ENCODE peak calls at places on chromosomes 2 and 18, in ten cellular contexts. One of them, this sample, is unnamed.

GRCh38 chr18:26804474-26804873 is 61.0 kb downstream of the AQP4 start:
- DNase-seq in effector memory CD8-positive, alpha-beta T cell: no peak
- DNase-seq in adrenal gland: no peak
- DNase-seq in DMS 273 treated with DMSO at 0.1 percent for 48 hours: no peak
- DNase-seq in coronary artery: no peak
- DNase-seq in HEK293T: peak
- DNase-seq in ureter: no peak
- DNase-seq in activated CD8-positive, alpha-beta T cell treated with anti-CD3 and anti-CD28 coated beads for 36 hours: no peak
- DNase-seq in activated naive CD4-positive, alpha-beta T cell treated with anti-CD3 and anti-CD28 coated beads, Interleukin-2, amount 10 ng/mL, durations not matched to agents 7 days and 5 days: no peak
- DNase-seq in D341Med: peak
- DNase-seq in this sample: peak

GRCh38 chr2:12005886-12006681 is 259.7 kb downstream of the LPIN1 start:
- DNase-seq in effector memory CD8-positive, alpha-beta T cell: peak
- DNase-seq in adrenal gland: no peak
- DNase-seq in DMS 273 treated with DMSO at 0.1 percent for 48 hours: peak
- DNase-seq in activated naive CD4-positive, alpha-beta T cell treated with anti-CD3 and anti-CD28 coated beads, Interleukin-2, amount 10 ng/mL, durations not matched to agents 7 days and 5 days: peak
- DNase-seq in D341Med: no peak
- DNase-seq in HEK293T: no peak
- DNase-seq in activated CD8-positive, alpha-beta T cell treated with anti-CD3 and anti-CD28 coated beads for 36 hours: peak
- DNase-seq in coronary artery: no peak
- DNase-seq in ureter: no peak
- DNase-seq in this sample: peak

GRCh38 chr18:22640281-22640842 is 222.6 kb upstream of the CTAGE1 start:
- DNase-seq in DMS 273 treated with DMSO at 0.1 percent for 48 hours: no peak
- DNase-seq in effector memory CD8-positive, alpha-beta T cell: no peak
- DNase-seq in activated naive CD4-positive, alpha-beta T cell treated with anti-CD3 and anti-CD28 coated beads, Interleukin-2, amount 10 ng/mL, durations not matched to agents 7 days and 5 days: no peak
- DNase-seq in coronary artery: no peak
- DNase-seq in activated CD8-positive, alpha-beta T cell treated with anti-CD3 and anti-CD28 coated beads for 36 hours: no peak
- DNase-seq in HEK293T: no peak
- DNase-seq in D341Med: no peak
- DNase-seq in ureter: no peak
- DNase-seq in adrenal gland: peak
- DNase-seq in this sample: no peak

GRCh38 chr18:56891870-56892269 is 240.7 kb downstream of the WDR7 start:
- DNase-seq in DMS 273 treated with DMSO at 0.1 percent for 48 hours: no peak
- DNase-seq in coronary artery: no peak
- DNase-seq in adrenal gland: no peak
- DNase-seq in HEK293T: no peak
- DNase-seq in D341Med: no peak
- DNase-seq in effector memory CD8-positive, alpha-beta T cell: no peak
- DNase-seq in ureter: no peak
- DNase-seq in activated naive CD4-positive, alpha-beta T cell treated with anti-CD3 and anti-CD28 coated beads, Interleukin-2, amount 10 ng/mL, durations not matched to agents 7 days and 5 days: no peak
- DNase-seq in activated CD8-positive, alpha-beta T cell treated with anti-CD3 and anti-CD28 coated beads for 36 hours: no peak
- DNase-seq in this sample: no peak

GRCh38 chr2:68253211-68254068 is 1.1 kb upstream of the PPP3R1 start:
- DNase-seq in HEK293T: no peak
- DNase-seq in activated naive CD4-positive, alpha-beta T cell treated with anti-CD3 and anti-CD28 coated beads, Interleukin-2, amount 10 ng/mL, durations not matched to agents 7 days and 5 days: peak
- DNase-seq in coronary artery: no peak
- DNase-seq in effector memory CD8-positive, alpha-beta T cell: no peak
- DNase-seq in DMS 273 treated with DMSO at 0.1 percent for 48 hours: no peak
- DNase-seq in activated CD8-positive, alpha-beta T cell treated with anti-CD3 and anti-CD28 coated beads for 36 hours: peak
- DNase-seq in ureter: no peak
- DNase-seq in adrenal gland: no peak
- DNase-seq in D341Med: no peak
- DNase-seq in this sample: no peak

GRCh38 chr2:213271947-213272346 is 12.3 kb upstream of the SPAG16 start:
- DNase-seq in coronary artery: no peak
- DNase-seq in activated CD8-positive, alpha-beta T cell treated with anti-CD3 and anti-CD28 coated beads for 36 hours: no peak
- DNase-seq in HEK293T: no peak
- DNase-seq in adrenal gland: no peak
- DNase-seq in D341Med: no peak
- DNase-seq in effector memory CD8-positive, alpha-beta T cell: no peak
- DNase-seq in DMS 273 treated with DMSO at 0.1 percent for 48 hours: no peak
- DNase-seq in ureter: no peak
- DNase-seq in activated naive CD4-positive, alpha-beta T cell treated with anti-CD3 and anti-CD28 coated beads, Interleukin-2, amount 10 ng/mL, durations not matched to agents 7 days and 5 days: no peak
- DNase-seq in this sample: no peak

GRCh38 chr2:38038682-38039081 is 37.3 kb downstream of the CYP1B1 start:
- DNase-seq in coronary artery: no peak
- DNase-seq in HEK293T: no peak
- DNase-seq in DMS 273 treated with DMSO at 0.1 percent for 48 hours: no peak
- DNase-seq in ureter: no peak
- DNase-seq in activated CD8-positive, alpha-beta T cell treated with anti-CD3 and anti-CD28 coated beads for 36 hours: no peak
- DNase-seq in adrenal gland: no peak
- DNase-seq in activated naive CD4-positive, alpha-beta T cell treated with anti-CD3 and anti-CD28 coated beads, Interleukin-2, amount 10 ng/mL, durations not matched to agents 7 days and 5 days: no peak
- DNase-seq in effector memory CD8-positive, alpha-beta T cell: no peak
- DNase-seq in D341Med: no peak
- DNase-seq in this sample: no peak

GRCh38 chr2:172571245-172571644 is 15.4 kb downstream of the PDK1 start:
- DNase-seq in activated naive CD4-positive, alpha-beta T cell treated with anti-CD3 and anti-CD28 coated beads, Interleukin-2, amount 10 ng/mL, durations not matched to agents 7 days and 5 days: no peak
- DNase-seq in adrenal gland: peak
- DNase-seq in coronary artery: no peak
- DNase-seq in HEK293T: no peak
- DNase-seq in effector memory CD8-positive, alpha-beta T cell: no peak
- DNase-seq in D341Med: no peak
- DNase-seq in activated CD8-positive, alpha-beta T cell treated with anti-CD3 and anti-CD28 coated beads for 36 hours: no peak
- DNase-seq in ureter: no peak
- DNase-seq in DMS 273 treated with DMSO at 0.1 percent for 48 hours: no peak
- DNase-seq in this sample: no peak

GRCh38 chr2:3036432-3037125 is 341.0 kb downstream of the EIPR1 start:
- DNase-seq in activated CD8-positive, alpha-beta T cell treated with anti-CD3 and anti-CD28 coated beads for 36 hours: no peak
- DNase-seq in DMS 273 treated with DMSO at 0.1 percent for 48 hours: no peak
- DNase-seq in D341Med: no peak
- DNase-seq in effector memory CD8-positive, alpha-beta T cell: no peak
- DNase-seq in ureter: no peak
- DNase-seq in coronary artery: peak
- DNase-seq in HEK293T: no peak
- DNase-seq in adrenal gland: no peak
- DNase-seq in activated naive CD4-positive, alpha-beta T cell treated with anti-CD3 and anti-CD28 coated beads, Interleukin-2, amount 10 ng/mL, durations not matched to agents 7 days and 5 days: no peak
- DNase-seq in this sample: no peak

GRCh38 chr2:100554788-100555407 is 7.9 kb upstream of the PDCL3 start:
- DNase-seq in HEK293T: no peak
- DNase-seq in effector memory CD8-positive, alpha-beta T cell: peak
- DNase-seq in D341Med: no peak
- DNase-seq in ureter: no peak
- DNase-seq in coronary artery: no peak
- DNase-seq in DMS 273 treated with DMSO at 0.1 percent for 48 hours: no peak
- DNase-seq in activated CD8-positive, alpha-beta T cell treated with anti-CD3 and anti-CD28 coated beads for 36 hours: peak
- DNase-seq in activated naive CD4-positive, alpha-beta T cell treated with anti-CD3 and anti-CD28 coated beads, Interleukin-2, amount 10 ng/mL, durations not matched to agents 7 days and 5 days: peak
- DNase-seq in adrenal gland: no peak
- DNase-seq in this sample: no peak

GRCh38 chr2:20322527-20323300 is 27.9 kb downstream of the PUM2 start:
- DNase-seq in ureter: no peak
- DNase-seq in effector memory CD8-positive, alpha-beta T cell: no peak
- DNase-seq in activated CD8-positive, alpha-beta T cell treated with anti-CD3 and anti-CD28 coated beads for 36 hours: no peak
- DNase-seq in D341Med: no peak
- DNase-seq in coronary artery: no peak
- DNase-seq in DMS 273 treated with DMSO at 0.1 percent for 48 hours: no peak
- DNase-seq in HEK293T: no peak
- DNase-seq in activated naive CD4-positive, alpha-beta T cell treated with anti-CD3 and anti-CD28 coated beads, Interleukin-2, amount 10 ng/mL, durations not matched to agents 7 days and 5 days: no peak
- DNase-seq in adrenal gland: no peak
- DNase-seq in this sample: no peak

GRCh38 chr18:58129019-58129374 is 85.0 kb downstream of the NEDD4L start:
- DNase-seq in coronary artery: no peak
- DNase-seq in effector memory CD8-positive, alpha-beta T cell: no peak
- DNase-seq in ureter: peak
- DNase-seq in DMS 273 treated with DMSO at 0.1 percent for 48 hours: no peak
- DNase-seq in HEK293T: no peak
- DNase-seq in activated CD8-positive, alpha-beta T cell treated with anti-CD3 and anti-CD28 coated beads for 36 hours: no peak
- DNase-seq in adrenal gland: no peak
- DNase-seq in activated naive CD4-positive, alpha-beta T cell treated with anti-CD3 and anti-CD28 coated beads, Interleukin-2, amount 10 ng/mL, durations not matched to agents 7 days and 5 days: no peak
- DNase-seq in D341Med: no peak
- DNase-seq in this sample: no peak

GRCh38 chr2:132670961-132671781 is 1.2 kb upstream of the LYPD1 start:
- DNase-seq in DMS 273 treated with DMSO at 0.1 percent for 48 hours: no peak
- DNase-seq in HEK293T: peak
- DNase-seq in D341Med: no peak
- DNase-seq in ureter: no peak
- DNase-seq in effector memory CD8-positive, alpha-beta T cell: no peak
- DNase-seq in adrenal gland: peak
- DNase-seq in coronary artery: no peak
- DNase-seq in activated naive CD4-positive, alpha-beta T cell treated with anti-CD3 and anti-CD28 coated beads, Interleukin-2, amount 10 ng/mL, durations not matched to agents 7 days and 5 days: no peak
- DNase-seq in activated CD8-positive, alpha-beta T cell treated with anti-CD3 and anti-CD28 coated beads for 36 hours: no peak
- DNase-seq in this sample: peak

GRCh38 chr18:70289351-70290330 is 796 bp downstream of the SOCS6 start:
- DNase-seq in coronary artery: no peak
- DNase-seq in adrenal gland: peak
- DNase-seq in activated naive CD4-positive, alpha-beta T cell treated with anti-CD3 and anti-CD28 coated beads, Interleukin-2, amount 10 ng/mL, durations not matched to agents 7 days and 5 days: peak
- DNase-seq in ureter: peak
- DNase-seq in activated CD8-positive, alpha-beta T cell treated with anti-CD3 and anti-CD28 coated beads for 36 hours: peak
- DNase-seq in HEK293T: peak
- DNase-seq in effector memory CD8-positive, alpha-beta T cell: no peak
- DNase-seq in DMS 273 treated with DMSO at 0.1 percent for 48 hours: peak
- DNase-seq in D341Med: peak
- DNase-seq in this sample: peak

GRCh38 chr18:22286576-22286975 is 117.2 kb downstream of the GATA6 start:
- DNase-seq in ureter: peak
- DNase-seq in adrenal gland: peak
- DNase-seq in activated naive CD4-positive, alpha-beta T cell treated with anti-CD3 and anti-CD28 coated beads, Interleukin-2, amount 10 ng/mL, durations not matched to agents 7 days and 5 days: no peak
- DNase-seq in D341Med: no peak
- DNase-seq in activated CD8-positive, alpha-beta T cell treated with anti-CD3 and anti-CD28 coated beads for 36 hours: no peak
- DNase-seq in coronary artery: no peak
- DNase-seq in HEK293T: no peak
- DNase-seq in DMS 273 treated with DMSO at 0.1 percent for 48 hours: no peak
- DNase-seq in effector memory CD8-positive, alpha-beta T cell: no peak
- DNase-seq in this sample: no peak

GRCh38 chr2:171390941-171391516 is 42.8 kb downstream of the METTL8 start:
- DNase-seq in activated naive CD4-positive, alpha-beta T cell treated with anti-CD3 and anti-CD28 coated beads, Interleukin-2, amount 10 ng/mL, durations not matched to agents 7 days and 5 days: no peak
- DNase-seq in HEK293T: no peak
- DNase-seq in adrenal gland: no peak
- DNase-seq in D341Med: no peak
- DNase-seq in ureter: no peak
- DNase-seq in DMS 273 treated with DMSO at 0.1 percent for 48 hours: no peak
- DNase-seq in effector memory CD8-positive, alpha-beta T cell: no peak
- DNase-seq in coronary artery: no peak
- DNase-seq in activated CD8-positive, alpha-beta T cell treated with anti-CD3 and anti-CD28 coated beads for 36 hours: peak
- DNase-seq in this sample: no peak

GRCh38 chr2:239787651-239788050 is 237.5 kb downstream of the NDUFA10 start:
- DNase-seq in adrenal gland: no peak
- DNase-seq in HEK293T: no peak
- DNase-seq in D341Med: peak
- DNase-seq in DMS 273 treated with DMSO at 0.1 percent for 48 hours: no peak
- DNase-seq in coronary artery: peak
- DNase-seq in effector memory CD8-positive, alpha-beta T cell: no peak
- DNase-seq in activated naive CD4-positive, alpha-beta T cell treated with anti-CD3 and anti-CD28 coated beads, Interleukin-2, amount 10 ng/mL, durations not matched to agents 7 days and 5 days: peak
- DNase-seq in activated CD8-positive, alpha-beta T cell treated with anti-CD3 and anti-CD28 coated beads for 36 hours: no peak
- DNase-seq in ureter: peak
- DNase-seq in this sample: no peak

GRCh38 chr18:62182220-62182619 is 4.6 kb downstream of the PIGN start:
- DNase-seq in activated naive CD4-positive, alpha-beta T cell treated with anti-CD3 and anti-CD28 coated beads, Interleukin-2, amount 10 ng/mL, durations not matched to agents 7 days and 5 days: no peak
- DNase-seq in HEK293T: no peak
- DNase-seq in coronary artery: no peak
- DNase-seq in adrenal gland: no peak
- DNase-seq in D341Med: no peak
- DNase-seq in ureter: no peak
- DNase-seq in DMS 273 treated with DMSO at 0.1 percent for 48 hours: no peak
- DNase-seq in activated CD8-positive, alpha-beta T cell treated with anti-CD3 and anti-CD28 coated beads for 36 hours: no peak
- DNase-seq in effector memory CD8-positive, alpha-beta T cell: no peak
- DNase-seq in this sample: no peak

GRCh38 chr18:67599277-67599676 is 82.8 kb upstream of the DSEL start:
- DNase-seq in adrenal gland: no peak
- DNase-seq in DMS 273 treated with DMSO at 0.1 percent for 48 hours: no peak
- DNase-seq in HEK293T: no peak
- DNase-seq in activated CD8-positive, alpha-beta T cell treated with anti-CD3 and anti-CD28 coated beads for 36 hours: no peak
- DNase-seq in D341Med: no peak
- DNase-seq in effector memory CD8-positive, alpha-beta T cell: no peak
- DNase-seq in activated naive CD4-positive, alpha-beta T cell treated with anti-CD3 and anti-CD28 coated beads, Interleukin-2, amount 10 ng/mL, durations not matched to agents 7 days and 5 days: no peak
- DNase-seq in coronary artery: no peak
- DNase-seq in ureter: no peak
- DNase-seq in this sample: no peak

GRCh38 chr2:68452168-68452890 is 14.8 kb downstream of the FBXO48 start:
- DNase-seq in activated naive CD4-positive, alpha-beta T cell treated with anti-CD3 and anti-CD28 coated beads, Interleukin-2, amount 10 ng/mL, durations not matched to agents 7 days and 5 days: no peak
- DNase-seq in D341Med: no peak
- DNase-seq in coronary artery: no peak
- DNase-seq in HEK293T: no peak
- DNase-seq in effector memory CD8-positive, alpha-beta T cell: no peak
- DNase-seq in ureter: no peak
- DNase-seq in adrenal gland: no peak
- DNase-seq in DMS 273 treated with DMSO at 0.1 percent for 48 hours: no peak
- DNase-seq in activated CD8-positive, alpha-beta T cell treated with anti-CD3 and anti-CD28 coated beads for 36 hours: no peak
- DNase-seq in this sample: no peak

GRCh38 chr2:66582975-66583842 is 148.3 kb downstream of the MEIS1 start:
- DNase-seq in ureter: peak
- DNase-seq in effector memory CD8-positive, alpha-beta T cell: no peak
- DNase-seq in D341Med: no peak
- DNase-seq in adrenal gland: no peak
- DNase-seq in HEK293T: no peak
- DNase-seq in activated naive CD4-positive, alpha-beta T cell treated with anti-CD3 and anti-CD28 coated beads, Interleukin-2, amount 10 ng/mL, durations not matched to agents 7 days and 5 days: no peak
- DNase-seq in coronary artery: no peak
- DNase-seq in activated CD8-positive, alpha-beta T cell treated with anti-CD3 and anti-CD28 coated beads for 36 hours: no peak
- DNase-seq in DMS 273 treated with DMSO at 0.1 percent for 48 hours: no peak
- DNase-seq in this sample: no peak

GRCh38 chr2:130341562-130342019 is 1.1 kb upstream of the IMP4 start:
- DNase-seq in D341Med: no peak
- DNase-seq in effector memory CD8-positive, alpha-beta T cell: no peak
- DNase-seq in ureter: no peak
- DNase-seq in activated CD8-positive, alpha-beta T cell treated with anti-CD3 and anti-CD28 coated beads for 36 hours: peak
- DNase-seq in adrenal gland: no peak
- DNase-seq in coronary artery: no peak
- DNase-seq in activated naive CD4-positive, alpha-beta T cell treated with anti-CD3 and anti-CD28 coated beads, Interleukin-2, amount 10 ng/mL, durations not matched to agents 7 days and 5 days: peak
- DNase-seq in DMS 273 treated with DMSO at 0.1 percent for 48 hours: no peak
- DNase-seq in HEK293T: no peak
- DNase-seq in this sample: peak

GRCh38 chr18:47953471-47953931 is 23.0 kb upstream of the SMAD2 start:
- DNase-seq in activated CD8-positive, alpha-beta T cell treated with anti-CD3 and anti-CD28 coated beads for 36 hours: peak
- DNase-seq in HEK293T: no peak
- DNase-seq in adrenal gland: peak
- DNase-seq in ureter: peak
- DNase-seq in effector memory CD8-positive, alpha-beta T cell: peak
- DNase-seq in coronary artery: no peak
- DNase-seq in DMS 273 treated with DMSO at 0.1 percent for 48 hours: peak
- DNase-seq in D341Med: peak
- DNase-seq in activated naive CD4-positive, alpha-beta T cell treated with anti-CD3 and anti-CD28 coated beads, Interleukin-2, amount 10 ng/mL, durations not matched to agents 7 days and 5 days: peak
- DNase-seq in this sample: peak

GRCh38 chr18:2932247-2933181 is 80.4 kb downstream of the LPIN2 start:
- DNase-seq in DMS 273 treated with DMSO at 0.1 percent for 48 hours: no peak
- DNase-seq in D341Med: peak
- DNase-seq in ureter: no peak
- DNase-seq in activated CD8-positive, alpha-beta T cell treated with anti-CD3 and anti-CD28 coated beads for 36 hours: peak
- DNase-seq in HEK293T: peak
- DNase-seq in coronary artery: no peak
- DNase-seq in effector memory CD8-positive, alpha-beta T cell: peak
- DNase-seq in activated naive CD4-positive, alpha-beta T cell treated with anti-CD3 and anti-CD28 coated beads, Interleukin-2, amount 10 ng/mL, durations not matched to agents 7 days and 5 days: peak
- DNase-seq in adrenal gland: peak
- DNase-seq in this sample: peak

GRCh38 chr18:59040770-59041148 is 98.9 kb upstream of the SEC11C start:
- DNase-seq in ureter: no peak
- DNase-seq in HEK293T: no peak
- DNase-seq in adrenal gland: no peak
- DNase-seq in DMS 273 treated with DMSO at 0.1 percent for 48 hours: no peak
- DNase-seq in activated CD8-positive, alpha-beta T cell treated with anti-CD3 and anti-CD28 coated beads for 36 hours: no peak
- DNase-seq in activated naive CD4-positive, alpha-beta T cell treated with anti-CD3 and anti-CD28 coated beads, Interleukin-2, amount 10 ng/mL, durations not matched to agents 7 days and 5 days: no peak
- DNase-seq in coronary artery: peak
- DNase-seq in D341Med: no peak
- DNase-seq in effector memory CD8-positive, alpha-beta T cell: no peak
- DNase-seq in this sample: no peak

GRCh38 chr2:121260370-121261154 is 24.4 kb downstream of the TFCP2L1 start:
- DNase-seq in coronary artery: no peak
- DNase-seq in ureter: no peak
- DNase-seq in effector memory CD8-positive, alpha-beta T cell: no peak
- DNase-seq in adrenal gland: no peak
- DNase-seq in activated naive CD4-positive, alpha-beta T cell treated with anti-CD3 and anti-CD28 coated beads, Interleukin-2, amount 10 ng/mL, durations not matched to agents 7 days and 5 days: no peak
- DNase-seq in activated CD8-positive, alpha-beta T cell treated with anti-CD3 and anti-CD28 coated beads for 36 hours: no peak
- DNase-seq in DMS 273 treated with DMSO at 0.1 percent for 48 hours: no peak
- DNase-seq in HEK293T: no peak
- DNase-seq in D341Med: no peak
- DNase-seq in this sample: no peak

GRCh38 chr2:27701676-27702075 is 38.0 kb downstream of the SLC4A1AP start:
- DNase-seq in effector memory CD8-positive, alpha-beta T cell: no peak
- DNase-seq in activated naive CD4-positive, alpha-beta T cell treated with anti-CD3 and anti-CD28 coated beads, Interleukin-2, amount 10 ng/mL, durations not matched to agents 7 days and 5 days: no peak
- DNase-seq in D341Med: no peak
- DNase-seq in coronary artery: no peak
- DNase-seq in HEK293T: no peak
- DNase-seq in ureter: no peak
- DNase-seq in DMS 273 treated with DMSO at 0.1 percent for 48 hours: no peak
- DNase-seq in adrenal gland: peak
- DNase-seq in activated CD8-positive, alpha-beta T cell treated with anti-CD3 and anti-CD28 coated beads for 36 hours: no peak
- DNase-seq in this sample: no peak

GRCh38 chr2:100416939-100417744 is at the start of gene CHST10:
- DNase-seq in adrenal gland: peak
- DNase-seq in coronary artery: no peak
- DNase-seq in D341Med: peak
- DNase-seq in HEK293T: peak
- DNase-seq in activated CD8-positive, alpha-beta T cell treated with anti-CD3 and anti-CD28 coated beads for 36 hours: peak
- DNase-seq in activated naive CD4-positive, alpha-beta T cell treated with anti-CD3 and anti-CD28 coated beads, Interleukin-2, amount 10 ng/mL, durations not matched to agents 7 days and 5 days: peak
- DNase-seq in effector memory CD8-positive, alpha-beta T cell: peak
- DNase-seq in ureter: no peak
- DNase-seq in DMS 273 treated with DMSO at 0.1 percent for 48 hours: no peak
- DNase-seq in this sample: peak

This sample was measured in iPS-NIHi11.